ENCODE peak calls at places on chromosomes 3 and 15, in ten cellular contexts. One of them, this sample, is unnamed.

GRCh38 chr3:112470791-112471190 is 28.5 kb downstream of the BTLA start:
- DNase-seq in AG09309: peak; percentile 43
- DNase-seq in occipital lobe: no peak
- DNase-seq in amygdala: no peak
- DNase-seq in midbrain: no peak
- DNase-seq in EL: peak; percentile 26
- DNase-seq in NCI-H524: no peak
- DNase-seq in glutamatergic neuron: no peak
- DNase-seq in aorta: no peak
- DNase-seq in endothelial cell: no peak
- DNase-seq in this sample: no peak

GRCh38 chr3:8560608-8561007 is 59.0 kb downstream of the LMCD1 start:
- DNase-seq in endothelial cell: no peak
- DNase-seq in amygdala: no peak
- DNase-seq in AG09309: peak; percentile 29
- DNase-seq in occipital lobe: no peak
- DNase-seq in aorta: peak; percentile 36
- DNase-seq in midbrain: no peak
- DNase-seq in glutamatergic neuron: no peak
- DNase-seq in NCI-H524: no peak
- DNase-seq in EL: peak; percentile 78
- DNase-seq in this sample: peak; percentile 67

GRCh38 chr15:73983211-73983727 is 8.8 kb downstream of the STOML1 start:
- DNase-seq in amygdala: no peak
- DNase-seq in aorta: peak; percentile 89
- DNase-seq in EL: peak; percentile 88
- DNase-seq in endothelial cell: no peak
- DNase-seq in AG09309: no peak
- DNase-seq in midbrain: no peak
- DNase-seq in NCI-H524: no peak
- DNase-seq in glutamatergic neuron: no peak
- DNase-seq in occipital lobe: peak; percentile 26
- DNase-seq in this sample: peak; percentile 70

GRCh38 chr3:188031106-188031505 is 122.9 kb upstream of the LPP start:
- DNase-seq in NCI-H524: no peak
- DNase-seq in amygdala: no peak
- DNase-seq in midbrain: no peak
- DNase-seq in AG09309: no peak
- DNase-seq in aorta: no peak
- DNase-seq in glutamatergic neuron: no peak
- DNase-seq in EL: no peak
- DNase-seq in occipital lobe: no peak
- DNase-seq in endothelial cell: no peak
- DNase-seq in this sample: no peak

GRCh38 chr3:73060302-73060723 is 1.1 kb upstream of the EBLN2 start:
- DNase-seq in glutamatergic neuron: no peak
- DNase-seq in AG09309: peak; percentile 72
- DNase-seq in aorta: no peak
- DNase-seq in amygdala: no peak
- DNase-seq in NCI-H524: no peak
- DNase-seq in midbrain: no peak
- DNase-seq in endothelial cell: no peak
- DNase-seq in EL: peak; percentile 50
- DNase-seq in occipital lobe: no peak
- DNase-seq in this sample: peak; percentile 86

GRCh38 chr3:159732172-159733111 is 256.2 kb upstream of the IL12A start:
- DNase-seq in EL: peak; percentile 95
- DNase-seq in aorta: no peak
- DNase-seq in glutamatergic neuron: no peak
- DNase-seq in NCI-H524: no peak
- DNase-seq in amygdala: no peak
- DNase-seq in AG09309: peak; percentile 74
- DNase-seq in endothelial cell: peak; percentile 19
- DNase-seq in midbrain: no peak
- DNase-seq in occipital lobe: no peak
- DNase-seq in this sample: peak; percentile 71

GRCh38 chr15:62739082-62739481 is 303.5 kb upstream of the TPM1 start:
- DNase-seq in amygdala: no peak
- DNase-seq in glutamatergic neuron: no peak
- DNase-seq in endothelial cell: no peak
- DNase-seq in NCI-H524: no peak
- DNase-seq in midbrain: no peak
- DNase-seq in EL: peak; percentile 88
- DNase-seq in AG09309: no peak
- DNase-seq in occipital lobe: no peak
- DNase-seq in aorta: no peak
- DNase-seq in this sample: no peak

GRCh38 chr3:188956839-188957489 is 214.8 kb upstream of the TPRG1 start:
- DNase-seq in endothelial cell: peak; percentile 32
- DNase-seq in AG09309: peak; percentile 37
- DNase-seq in NCI-H524: no peak
- DNase-seq in amygdala: no peak
- DNase-seq in EL: peak; percentile 66
- DNase-seq in aorta: no peak
- DNase-seq in occipital lobe: no peak
- DNase-seq in midbrain: peak; percentile 55
- DNase-seq in glutamatergic neuron: no peak
- DNase-seq in this sample: peak; percentile 65

GRCh38 chr15:51312754-51313390 is 25.5 kb downstream of the CYP19A1 start:
- DNase-seq in occipital lobe: no peak
- DNase-seq in aorta: no peak
- DNase-seq in endothelial cell: no peak
- DNase-seq in AG09309: no peak
- DNase-seq in midbrain: no peak
- DNase-seq in EL: no peak
- DNase-seq in glutamatergic neuron: no peak
- DNase-seq in NCI-H524: no peak
- DNase-seq in amygdala: no peak
- DNase-seq in this sample: no peak

GRCh38 chr15:51117270-51117669 is 22.6 kb upstream of the TNFAIP8L3 start:
- DNase-seq in occipital lobe: no peak
- DNase-seq in glutamatergic neuron: no peak
- DNase-seq in NCI-H524: no peak
- DNase-seq in aorta: no peak
- DNase-seq in midbrain: no peak
- DNase-seq in amygdala: no peak
- DNase-seq in AG09309: no peak
- DNase-seq in EL: no peak
- DNase-seq in endothelial cell: no peak
- DNase-seq in this sample: no peak

GRCh38 chr15:78875107-78875914 is 2.6 kb downstream of the MORF4L1 start:
- DNase-seq in glutamatergic neuron: no peak
- DNase-seq in AG09309: no peak
- DNase-seq in aorta: peak; percentile 69
- DNase-seq in midbrain: no peak
- DNase-seq in amygdala: no peak
- DNase-seq in occipital lobe: no peak
- DNase-seq in EL: no peak
- DNase-seq in endothelial cell: no peak
- DNase-seq in NCI-H524: no peak
- DNase-seq in this sample: no peak

This sample was measured in fibroblast of the conjunctiva.